ENCODE peak calls at places on chromosome 9, in five cellular contexts. One of them, this sample, is unnamed.

GRCh38 chr9:113614843-113615648 is 151.5 kb downstream of the RGS3 start:
- DNase-seq in fibroblast of mammary gland: peak; percentile 80
- DNase-seq in stimulated activated CD8-positive, alpha-beta memory T cell treated with anti-CD3 and anti-CD28 coated beads, Interleukin-4, amount 100 ng/mL, for 24 hours: no peak
- DNase-seq in amniotic stem cell: peak; percentile 40
- DNase-seq in heart left ventricle: peak; percentile 66
- DNase-seq in this sample: no peak

GRCh38 chr9:133074111-133074651 is 12.4 kb downstream of the CEL start:
- DNase-seq in fibroblast of mammary gland: peak; percentile 60
- DNase-seq in stimulated activated CD8-positive, alpha-beta memory T cell treated with anti-CD3 and anti-CD28 coated beads, Interleukin-4, amount 100 ng/mL, for 24 hours: no peak
- DNase-seq in amniotic stem cell: no peak
- DNase-seq in heart left ventricle: no peak
- DNase-seq in this sample: no peak

GRCh38 chr9:131697097-131697496 is 42.8 kb downstream of the RAPGEF1 start:
- DNase-seq in fibroblast of mammary gland: peak; percentile 37
- DNase-seq in stimulated activated CD8-positive, alpha-beta memory T cell treated with anti-CD3 and anti-CD28 coated beads, Interleukin-4, amount 100 ng/mL, for 24 hours: no peak
- DNase-seq in amniotic stem cell: no peak
- DNase-seq in heart left ventricle: no peak
- DNase-seq in this sample: no peak

GRCh38 chr9:16653491-16654407 is 216.7 kb downstream of the BNC2 start:
- DNase-seq in fibroblast of mammary gland: no peak
- DNase-seq in stimulated activated CD8-positive, alpha-beta memory T cell treated with anti-CD3 and anti-CD28 coated beads, Interleukin-4, amount 100 ng/mL, for 24 hours: no peak
- DNase-seq in amniotic stem cell: no peak
- DNase-seq in heart left ventricle: no peak
- DNase-seq in this sample: no peak

GRCh38 chr9:22512495-22512894 is 65.9 kb downstream of the DMRTA1 start:
- DNase-seq in fibroblast of mammary gland: no peak
- DNase-seq in stimulated activated CD8-positive, alpha-beta memory T cell treated with anti-CD3 and anti-CD28 coated beads, Interleukin-4, amount 100 ng/mL, for 24 hours: no peak
- DNase-seq in amniotic stem cell: no peak
- DNase-seq in heart left ventricle: no peak
- DNase-seq in this sample: no peak

GRCh38 chr9:95327239-95327865 is 9.8 kb upstream of the FANCC start:
- DNase-seq in fibroblast of mammary gland: no peak
- DNase-seq in stimulated activated CD8-positive, alpha-beta memory T cell treated with anti-CD3 and anti-CD28 coated beads, Interleukin-4, amount 100 ng/mL, for 24 hours: no peak
- DNase-seq in amniotic stem cell: no peak
- DNase-seq in heart left ventricle: no peak
- DNase-seq in this sample: no peak

GRCh38 chr9:14393382-14393781 is 79.4 kb upstream of the NFIB start:
- DNase-seq in fibroblast of mammary gland: no peak
- DNase-seq in stimulated activated CD8-positive, alpha-beta memory T cell treated with anti-CD3 and anti-CD28 coated beads, Interleukin-4, amount 100 ng/mL, for 24 hours: no peak
- DNase-seq in amniotic stem cell: no peak
- DNase-seq in heart left ventricle: no peak
- DNase-seq in this sample: no peak

GRCh38 chr9:120792898-120793765 is at the start of gene FBXW2:
- DNase-seq in fibroblast of mammary gland: peak; percentile 85
- DNase-seq in stimulated activated CD8-positive, alpha-beta memory T cell treated with anti-CD3 and anti-CD28 coated beads, Interleukin-4, amount 100 ng/mL, for 24 hours: peak; percentile 90
- DNase-seq in amniotic stem cell: peak; percentile 77
- DNase-seq in heart left ventricle: peak; percentile 95
- DNase-seq in this sample: peak; percentile 66

GRCh38 chr9:80878556-80878955 is 810.8 kb downstream of the TLE1 start:
- DNase-seq in fibroblast of mammary gland: peak; percentile 65
- DNase-seq in stimulated activated CD8-positive, alpha-beta memory T cell treated with anti-CD3 and anti-CD28 coated beads, Interleukin-4, amount 100 ng/mL, for 24 hours: no peak
- DNase-seq in amniotic stem cell: no peak
- DNase-seq in heart left ventricle: no peak
- DNase-seq in this sample: no peak

GRCh38 chr9:97900738-97901565 is 21.3 kb downstream of the TRMO start:
- DNase-seq in fibroblast of mammary gland: peak; percentile 69
- DNase-seq in stimulated activated CD8-positive, alpha-beta memory T cell treated with anti-CD3 and anti-CD28 coated beads, Interleukin-4, amount 100 ng/mL, for 24 hours: no peak
- DNase-seq in amniotic stem cell: no peak
- DNase-seq in heart left ventricle: no peak
- DNase-seq in this sample: no peak

GRCh38 chr9:111621895-111622480 is 9.1 kb upstream of the DNAJC25 start:
- DNase-seq in fibroblast of mammary gland: peak; percentile 59
- DNase-seq in stimulated activated CD8-positive, alpha-beta memory T cell treated with anti-CD3 and anti-CD28 coated beads, Interleukin-4, amount 100 ng/mL, for 24 hours: no peak
- DNase-seq in amniotic stem cell: no peak
- DNase-seq in heart left ventricle: no peak
- DNase-seq in this sample: no peak

GRCh38 chr9:35723908-35724307 is 8.1 kb downstream of the TLN1 start:
- DNase-seq in fibroblast of mammary gland: no peak
- DNase-seq in stimulated activated CD8-positive, alpha-beta memory T cell treated with anti-CD3 and anti-CD28 coated beads, Interleukin-4, amount 100 ng/mL, for 24 hours: no peak
- DNase-seq in amniotic stem cell: no peak
- DNase-seq in heart left ventricle: no peak
- DNase-seq in this sample: no peak

GRCh38 chr9:137083418-137084004 is 3.3 kb upstream of the MAN1B1 start:
- DNase-seq in fibroblast of mammary gland: peak; percentile 97
- DNase-seq in stimulated activated CD8-positive, alpha-beta memory T cell treated with anti-CD3 and anti-CD28 coated beads, Interleukin-4, amount 100 ng/mL, for 24 hours: no peak
- DNase-seq in amniotic stem cell: peak; percentile 90
- DNase-seq in heart left ventricle: no peak
- DNase-seq in this sample: peak; percentile 92

GRCh38 chr9:35510745-35511428 is 21.0 kb downstream of the RUSC2 start:
- DNase-seq in fibroblast of mammary gland: peak; percentile 95
- DNase-seq in stimulated activated CD8-positive, alpha-beta memory T cell treated with anti-CD3 and anti-CD28 coated beads, Interleukin-4, amount 100 ng/mL, for 24 hours: no peak
- DNase-seq in amniotic stem cell: peak; percentile 50
- DNase-seq in heart left ventricle: peak; percentile 77
- DNase-seq in this sample: peak; percentile 66

GRCh38 chr9:93958875-93959682 is 3.9 kb upstream of the BARX1 start:
- DNase-seq in fibroblast of mammary gland: peak; percentile 32
- DNase-seq in stimulated activated CD8-positive, alpha-beta memory T cell treated with anti-CD3 and anti-CD28 coated beads, Interleukin-4, amount 100 ng/mL, for 24 hours: no peak
- DNase-seq in amniotic stem cell: no peak
- DNase-seq in heart left ventricle: peak; percentile 58
- DNase-seq in this sample: no peak

GRCh38 chr9:35656841-35657326 is 935 bp downstream of the RMRP start:
- DNase-seq in fibroblast of mammary gland: no peak
- DNase-seq in stimulated activated CD8-positive, alpha-beta memory T cell treated with anti-CD3 and anti-CD28 coated beads, Interleukin-4, amount 100 ng/mL, for 24 hours: no peak
- DNase-seq in amniotic stem cell: no peak
- DNase-seq in heart left ventricle: no peak
- DNase-seq in this sample: no peak